ENCODE peak calls at places on chromosome 16, in five cellular contexts. H, J, X, F and K are unnamed samples.
A peak's percentile ranks its signal among the peaks of the same experiment; 100 is the strongest.

GRCh38 chr16:86580063-86580797 is 1.9 kb downstream of the FOXL1 start:
- DNase-seq in J (peak; percentile 61), X (no peak), F (no peak), H (no peak), K (no peak)

GRCh38 chr16:24289301-24289700 is 33.2 kb downstream of the CACNG3 start:
- DNase-seq in H (no peak), J (no peak), X (no peak), F (no peak), K (no peak)

GRCh38 chr16:84252214-84252613 is 12.4 kb upstream of the KCNG4 start:
- DNase-seq in X (no peak), J (no peak), F (no peak), H (no peak), K (no peak)

GRCh38 chr16:49776085-49776501 is 79.8 kb downstream of the ZNF423 start:
- DNase-seq in X (peak; percentile 77), H (peak; percentile 84), F (no peak), J (peak; percentile 18), K (no peak)

GRCh38 chr16:83458612-83459011 is 349.2 kb upstream of the HSBP1 start:
- DNase-seq in X (no peak), F (no peak), H (no peak), J (peak; percentile 54), K (no peak)

GRCh38 chr16:87235810-87236515 is 81.2 kb downstream of the C16orf95 start:
- DNase-seq in H (peak; percentile 52), J (no peak), F (peak; percentile 6), X (peak; percentile 59), K (no peak)

GRCh38 chr16:20348365-20349185 is 3.9 kb downstream of the UMOD start:
- DNase-seq in X (peak; percentile 93), H (peak; percentile 91), J (no peak), F (peak; percentile 13), K (no peak)

GRCh38 chr16:22220076-22220453 is 14.0 kb downstream of the EEF2K start:
- DNase-seq in J (peak; percentile 61), X (no peak), H (no peak), F (no peak), K (no peak)

GRCh38 chr16:50475170-50475569 is 73.0 kb upstream of the NKD1 start:
- DNase-seq in J (no peak), F (no peak), H (no peak), X (no peak), K (no peak)

GRCh38 chr16:50520451-50521245 is 27.5 kb upstream of the NKD1 start:
- DNase-seq in H (peak; percentile 14), F (no peak), J (no peak), X (no peak), K (no peak)

GRCh38 chr16:24993722-24994686 is 21.2 kb downstream of the ARHGAP17 start:
- DNase-seq in F (peak; percentile 19), X (no peak), J (peak; percentile 93), H (no peak), K (no peak)

GRCh38 chr16:85360323-85361277 is 248.3 kb upstream of the CIBAR2 start:
- DNase-seq in X (no peak), F (peak; percentile 22), H (no peak), J (peak; percentile 50), K (no peak)

GRCh38 chr16:86087561-86088230 is 188.7 kb downstream of the IRF8 start:
- DNase-seq in J (no peak), H (no peak), F (no peak), X (no peak), K (no peak)

GRCh38 chr16:84144301-84144858 is 597 bp downstream of the HSDL1 start:
- DNase-seq in X (peak; percentile 66), H (no peak), F (peak; percentile 44), J (peak; percentile 41), K (no peak)

GRCh38 chr16:75532791-75533190 is 3.1 kb downstream of the CHST5 start:
- DNase-seq in H (no peak), J (no peak), F (no peak), X (no peak), K (no peak)

GRCh38 chr16:75535211-75535843 is 581 bp downstream of the CHST5 start:
- DNase-seq in H (peak; percentile 45), J (no peak), X (no peak), F (no peak), K (no peak)

GRCh38 chr16:75532142-75532765 is 3.7 kb downstream of the CHST5 start:
- DNase-seq in F (no peak), H (no peak), J (no peak), X (no peak), K (no peak)

GRCh38 chr16:75535901-75536300 is at the start of gene CHST5:
- DNase-seq in F (no peak), H (no peak), X (no peak), J (no peak), K (no peak)

GRCh38 chr16:75534560-75535205 is 1.2 kb downstream of the CHST5 start:
- DNase-seq in F (no peak), J (no peak), H (no peak), X (no peak), K (no peak)
- H2BK12ac ChIP-seq in F (no peak overlapping the region), J (no peak overlapping the region), H (no peak overlapping the region), X (no peak overlapping the region), K (no peak overlapping the region)

GRCh38 chr16:88540346-88540977 is 29.7 kb upstream of the ZC3H18 start:
- DNase-seq in F (no peak), H (no peak), J (no peak), X (no peak), K (no peak)
- H2BK12ac ChIP-seq in F (no peak overlapping the region), H (no peak overlapping the region), J (no peak overlapping the region), X (peak overlapping the region; percentile 17), K (no peak overlapping the region)

GRCh38 chr16:48580925-48581500 is 29.0 kb downstream of the N4BP1 start:
- DNase-seq in H (no peak), X (no peak), J (no peak), F (peak; percentile 59), K (no peak)
- H2BK12ac ChIP-seq in H (no peak overlapping the region), X (no peak overlapping the region), J (no peak overlapping the region), F (no peak overlapping the region), K (no peak overlapping the region)

DNA sequence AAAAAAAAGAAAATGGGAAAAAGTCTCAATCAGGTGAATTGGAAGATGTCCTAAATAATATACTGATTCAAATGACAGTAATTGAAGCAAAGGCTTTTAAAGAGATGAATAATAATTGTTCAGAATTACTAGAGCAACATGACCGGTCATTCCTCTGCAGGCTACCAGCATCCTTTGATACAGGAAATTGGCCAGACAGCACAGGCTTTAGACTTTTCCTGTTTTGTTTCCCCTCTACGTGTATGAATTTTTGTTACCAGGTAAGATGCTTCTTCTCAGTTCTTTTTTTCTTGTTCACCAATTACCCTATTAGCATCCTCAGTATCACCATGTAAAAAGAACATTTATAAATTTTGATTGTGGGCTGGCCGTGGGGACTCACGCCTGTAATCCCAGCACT is 77.5 kb downstream of the RPGRIP1L start:
- DNase-seq in J (no peak), F (no peak), H (no peak), X (no peak), K (no peak)
- H2BK12ac ChIP-seq in J (no peak overlapping the region), F (no peak overlapping the region), H (no peak overlapping the region), X (no peak overlapping the region), K (no peak overlapping the region)

GRCh38 chr16:59633996-59634579 is 900.0 kb upstream of the GOT2 start:
- DNase-seq in J (peak; percentile 64), X (no peak), H (no peak), F (peak; percentile 9), K (no peak)
- H2BK12ac ChIP-seq in J (no peak overlapping the region), X (no peak overlapping the region), H (no peak overlapping the region), F (no peak overlapping the region), K (no peak overlapping the region)

GRCh38 chr16:80029706-80030481 is 429.4 kb upstream of the MAF start:
- DNase-seq in X (no peak), J (no peak), F (no peak), H (no peak), K (no peak)
- H2BK12ac ChIP-seq in X (no peak overlapping the region), J (no peak overlapping the region), F (no peak overlapping the region), H (no peak overlapping the region), K (no peak overlapping the region)